ENCODE peak calls at places on chromosomes 4 and X, in nine cellular contexts. H is HepG2, T is tibial nerve, I is spleen, L is stomach, R is breast epithelium, K is suprapubic skin, S is A549, A is body of pancreas. V is an unnamed sample.

GRCh38 chr4:47002593-47002992 is 9.2 kb upstream of the GABRA4 start:
- DNase-seq in H (no peak), T (no peak), I (no peak), L (no peak), R (no peak), K (no peak), S (no peak), A (no peak), V (no peak)

GRCh38 chr4:32203340-32203739 is 1483.2 kb downstream of the PCDH7 start:
- DNase-seq in H (no peak), T (no peak), I (no peak), L (no peak), R (no peak), K (no peak), S (no peak), A (no peak), V (no peak)

GRCh38 chr4:23163649-23164436 is 471.1 kb downstream of the GBA3 start:
- DNase-seq in H (no peak), T (no peak), I (no peak), L (no peak), R (no peak), K (no peak), S (peak; percentile 2), A (no peak), V (no peak)

GRCh38 chr4:175470141-175470540 is 341.9 kb downstream of the GPM6A start:
- DNase-seq in H (no peak), T (no peak), I (no peak), L (no peak), R (no peak), K (no peak), S (no peak), A (no peak), V (peak; percentile 1)

GRCh38 chr4:183097251-183098079 is 1.6 kb upstream of the WWC2 start:
- DNase-seq in H (no peak), T (peak; percentile 19), I (peak; percentile 79), L (no peak), R (no peak), K (peak; percentile 72), S (no peak), A (peak; percentile 3), V (no peak)

GRCh38 chr4:41177016-41177415 is 37.3 kb downstream of the APBB2 start:
- DNase-seq in H (peak; percentile 80), T (no peak), I (no peak), L (no peak), R (no peak), K (no peak), S (peak; percentile 16), A (no peak), V (peak; percentile 7)

GRCh38 chr4:52659722-52660261 is 691 bp upstream of the USP46 start:
- DNase-seq in H (peak; percentile 15), T (peak; percentile 43), I (peak; percentile 87), L (peak; percentile 71), R (peak; percentile 55), K (peak; percentile 82), S (peak; percentile 21), A (peak; percentile 56), V (no peak)

GRCh38 chr4:176274441-176274840 is 5.4 kb upstream of the ASB5 start:
- DNase-seq in H (no peak), T (no peak), I (no peak), L (no peak), R (no peak), K (no peak), S (peak; percentile 8), A (no peak), V (no peak)

GRCh38 chrX:129717902-129718301 is 20.9 kb upstream of the XPNPEP2 start:
- DNase-seq in H (no peak), T (peak; percentile 36), I (no peak), L (no peak), R (no peak), K (no peak), S (peak; percentile 7), A (no peak), V (peak; percentile 35)

GRCh38 chr4:177182156-177182555 is 127.5 kb upstream of the NEIL3 start:
- DNase-seq in H (no peak), T (no peak), I (no peak), L (no peak), R (no peak), K (no peak), S (no peak), A (no peak), V (no peak)

GRCh38 chr4:110197421-110198398 is 705 bp downstream of the ELOVL6 start:
- DNase-seq in H (no peak), T (peak; percentile 19), I (peak; percentile 81), L (no peak), R (no peak), K (peak; percentile 71), S (peak; percentile 22), A (peak; percentile 17), V (peak; percentile 15)
- TF ChIP-seq POLR2A in H (no peak), T (no peak), I (no peak), L (no peak), R (no peak), K (no peak), S (peak; percentile 20), A (no peak), V (no peak)

GRCh38 chr4:139082750-139083532 is 67.4 kb downstream of the NOCT start:
- DNase-seq in H (peak; percentile 98), T (peak; percentile 95), I (peak; percentile 98), L (peak; percentile 95), R (peak; percentile 93), K (peak; percentile 98), S (peak; percentile 96), A (peak; percentile 98), V (peak; percentile 76)
- TF ChIP-seq POLR2A in H (peak; percentile 53), T (peak; percentile 39), I (no peak), L (peak; percentile 27), R (no peak), K (no peak), S (no peak), A (no peak), V (peak; percentile 32)

GRCh38 chr4:88280228-88280795 is 4.0 kb downstream of the PPM1K start:
- DNase-seq in H (no peak), T (no peak), I (no peak), L (no peak), R (no peak), K (no peak), S (no peak), A (no peak), V (no peak)

GRCh38 chr4:88286897-88287296 is 2.5 kb upstream of the PPM1K start:
- DNase-seq in H (no peak), T (no peak), I (no peak), L (no peak), R (no peak), K (no peak), S (no peak), A (no peak), V (no peak)

GRCh38 chr4:88285235-88285505 is 809 bp upstream of the PPM1K start:
- DNase-seq in H (no peak), T (no peak), I (no peak), L (no peak), R (no peak), K (no peak), S (no peak), A (no peak), V (no peak)

GRCh38 chr4:88284378-88285234 is at the start of gene PPM1K:
- DNase-seq in H (peak; percentile 95), T (peak; percentile 98), I (peak; percentile 100), L (peak; percentile 100), R (peak; percentile 98), K (peak; percentile 99), S (peak; percentile 95), A (peak; percentile 100), V (peak; percentile 80)

DNA sequence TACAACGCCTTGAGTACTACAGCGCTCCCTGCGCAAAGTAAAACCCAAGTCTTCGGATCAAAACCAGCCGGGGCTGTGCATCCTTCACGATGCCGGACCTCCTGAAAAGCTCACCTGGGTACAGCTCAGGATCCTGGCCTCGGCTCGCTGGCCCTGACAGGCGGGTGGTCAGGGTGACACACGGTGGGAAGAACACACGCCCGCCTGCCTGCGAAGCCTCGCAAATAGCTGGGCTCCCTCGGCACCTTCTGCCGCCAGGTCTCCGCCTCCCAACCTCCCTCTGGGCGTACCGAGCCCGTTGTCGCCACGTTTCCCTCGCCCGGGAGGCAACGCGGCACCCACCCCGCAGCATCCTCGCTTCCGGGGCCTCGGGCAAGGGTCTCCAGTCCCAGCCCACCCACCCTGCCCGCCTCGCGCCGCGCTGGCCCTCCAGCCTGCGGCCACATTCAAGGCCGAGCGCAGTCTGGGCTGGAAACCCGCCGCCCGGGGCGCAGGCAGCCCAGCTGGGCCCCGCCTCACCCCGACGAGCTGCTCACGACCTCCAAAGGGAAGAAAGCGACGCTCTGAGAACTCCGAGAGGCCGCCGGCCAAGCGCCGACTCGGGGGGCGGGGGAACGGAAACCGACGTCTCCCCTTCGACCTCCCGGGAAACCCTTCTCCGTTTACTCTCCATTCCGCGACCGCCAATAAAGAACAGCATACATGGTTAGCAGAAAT is 542 bp downstream of the PPM1K start:
- DNase-seq in H (peak; percentile 28), T (peak; percentile 42), I (peak; percentile 94), L (peak; percentile 56), R (peak; percentile 54), K (peak; percentile 85), S (peak; percentile 33), A (peak; percentile 77), V (peak; percentile 23)
- TF ChIP-seq POLR2A in H (peak; percentile 31), T (peak; percentile 16), I (no peak), L (no peak), R (no peak), K (no peak), S (no peak), A (peak; percentile 63), V (peak; percentile 5)

DNA sequence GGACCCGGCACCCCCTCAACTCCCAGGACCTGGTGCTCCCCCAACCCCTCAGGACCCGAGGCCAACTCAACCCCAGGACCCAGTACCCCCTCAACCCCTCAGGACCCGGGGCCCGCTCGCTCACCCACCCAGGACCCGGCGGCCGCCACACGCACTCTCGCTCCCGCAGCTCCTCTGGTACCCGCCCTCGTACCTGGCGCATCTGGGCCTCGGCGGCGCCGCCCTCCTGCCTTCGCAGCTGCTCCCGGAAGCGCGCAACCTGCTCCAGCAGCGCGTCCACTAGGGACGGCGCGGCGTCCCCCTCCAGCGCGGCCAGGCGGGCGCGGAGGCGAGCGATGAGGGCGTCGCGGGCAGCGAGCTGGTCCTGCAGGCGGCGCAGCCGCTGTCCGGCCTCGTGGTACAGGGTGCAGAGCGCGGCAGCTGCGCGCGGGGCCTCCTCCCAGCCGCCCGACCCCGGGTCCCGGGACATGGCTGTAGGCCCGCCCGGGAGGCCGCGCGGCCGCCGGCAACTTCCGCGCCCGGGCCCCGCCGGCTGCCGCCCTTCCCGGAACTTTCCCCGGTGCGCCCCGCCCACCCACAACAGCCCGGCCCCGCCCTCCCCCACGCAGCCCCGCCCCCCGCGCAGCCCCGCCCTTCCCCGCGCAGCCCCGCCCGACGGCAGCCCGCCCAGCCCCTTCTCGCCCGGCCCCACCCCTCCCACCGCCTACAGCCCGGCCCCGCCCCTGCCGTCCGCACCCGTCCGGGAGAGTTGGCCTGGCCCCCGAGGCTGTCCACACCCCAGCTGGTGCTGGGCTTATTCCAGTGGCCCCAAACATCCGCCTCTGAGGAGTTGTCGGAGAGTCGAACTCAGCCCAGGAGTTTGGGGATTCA is at the start of gene TNIP2:
- DNase-seq in H (peak; percentile 64), T (peak; percentile 71), I (peak; percentile 96), L (peak; percentile 91), R (peak; percentile 88), K (peak; percentile 94), S (peak; percentile 64), A (peak; percentile 87), V (peak; percentile 89)
- TF ChIP-seq POLR2A in H (peak; percentile 71), T (peak; percentile 55), I (no peak), L (no peak), R (no peak), K (no peak), S (peak; percentile 75), A (peak; percentile 37), V (peak; percentile 71)

GRCh38 chrX:44514272-44514671 is 28.4 kb downstream of the FUNDC1 start:
- DNase-seq in H (no peak), T (no peak), I (no peak), L (no peak), R (no peak), K (no peak), S (no peak), A (no peak), V (no peak)
- TF ChIP-seq POLR2A in H (no peak), T (no peak), I (no peak), L (no peak), R (no peak), K (no peak), S (no peak), A (no peak), V (no peak)

V was measured in H54.